ENCODE peak calls at places on chromosomes 12 and 14, in four cellular contexts. I is SK-N-SH, L is K562, P is H1. F is an unnamed sample. For H4K20me1, the result is how much of the 10 kb centered on the place peaks cover.

GRCh38 chr12:9773216-9773877 is 12.6 kb upstream of the CD69 start:
- DNase-seq in I (no peak), L (no peak), P (no peak), F (no peak)

GRCh38 chr14:46344327-46344937 is 307.1 kb downstream of the RPL10L start:
- DNase-seq in I (peak), L (peak), P (no peak), F (peak)

GRCh38 chr12:12992418-12993175 is 7.5 kb downstream of the HEBP1 start:
- DNase-seq in I (no peak), L (no peak), P (no peak), F (no peak)

GRCh38 chr12:19972325-19973288 is 395.7 kb upstream of the PDE3A start:
- DNase-seq in I (no peak), L (no peak), P (no peak), F (peak)

GRCh38 chr14:79383031-79383430 is 828.3 kb downstream of the DIO2 start:
- DNase-seq in I (no peak), L (no peak), P (no peak), F (no peak)

GRCh38 chr12:102562836-102563425 is 82.6 kb upstream of the IGF1 start:
- DNase-seq in I (no peak), L (no peak), P (no peak), F (no peak)

GRCh38 chr12:106669216-106669615 is 86.4 kb downstream of the RFX4 start:
- DNase-seq in I (no peak), L (no peak), P (no peak), F (no peak)

GRCh38 chr12:50104614-50105366 is 982 bp downstream of the GPD1 start:
- DNase-seq in I (no peak), L (no peak), P (no peak), F (no peak)

GRCh38 chr14:77579065-77579464 is 37.4 kb downstream of the SPTLC2 start:
- DNase-seq in I (no peak), L (no peak), P (no peak), F (no peak)

GRCh38 chr14:54782803-54783659 is 119.6 kb downstream of the GCH1 start:
- DNase-seq in I (no peak), L (no peak), P (no peak), F (no peak)

GRCh38 chr14:78184151-78184550 is 14.0 kb downstream of the NRXN3 start:
- DNase-seq in I (no peak), L (no peak), P (no peak), F (no peak)

GRCh38 chr12:112191201-112191600 is 65.8 kb downstream of the TRAFD1 start:
- DNase-seq in I (no peak), L (no peak), P (no peak), F (no peak)

GRCh38 chr14:59483360-59483759 is 848 bp downstream of the L3HYPDH start:
- DNase-seq in I (no peak), L (no peak), P (no peak), F (no peak)

GRCh38 chr12:56103823-56104108 is 593 bp upstream of the PA2G4 start:
- DNase-seq in I (no peak), L (no peak), P (no peak), F (no peak)

GRCh38 chr12:122834229-122834920 is 882 bp upstream of the HIP1R start:
- DNase-seq in I (peak), L (no peak), P (peak), F (no peak)

GRCh38 chr12:50257226-50258166 is 25.8 kb downstream of the LIMA1 start:
- DNase-seq in I (no peak), L (no peak), P (no peak), F (no peak)

GRCh38 chr12:26823391-26823790 is 9.6 kb downstream of the ITPR2 start:
- DNase-seq in I (no peak), L (no peak), P (no peak), F (no peak)

GRCh38 chr14:80628547-80628946 is 313.0 kb downstream of the CEP128 start:
- DNase-seq in I (no peak), L (no peak), P (no peak), F (no peak)

GRCh38 chr12:118377005-118377890 is 893 bp downstream of the SUDS3 start:
- DNase-seq in I (peak), L (no peak), P (no peak), F (no peak)

GRCh38 chr12:27828196-27828595 is 48.2 kb upstream of the MANSC4 start:
- DNase-seq in I (no peak), L (no peak), P (no peak), F (no peak)

GRCh38 chr14:95832012-95832411 is 44.6 kb upstream of the TUNAR start:
- DNase-seq in I (no peak), L (no peak), P (no peak), F (no peak)

GRCh38 chr14:78153069-78153351 is 17.2 kb upstream of the NRXN3 start:
- DNase-seq in I (no peak), L (no peak), P (no peak), F (no peak)

GRCh38 chr14:99272669-99273024 is 650 bp upstream of the BCL11B start:
- DNase-seq in I (no peak), L (no peak), P (no peak), F (no peak)

DNA sequence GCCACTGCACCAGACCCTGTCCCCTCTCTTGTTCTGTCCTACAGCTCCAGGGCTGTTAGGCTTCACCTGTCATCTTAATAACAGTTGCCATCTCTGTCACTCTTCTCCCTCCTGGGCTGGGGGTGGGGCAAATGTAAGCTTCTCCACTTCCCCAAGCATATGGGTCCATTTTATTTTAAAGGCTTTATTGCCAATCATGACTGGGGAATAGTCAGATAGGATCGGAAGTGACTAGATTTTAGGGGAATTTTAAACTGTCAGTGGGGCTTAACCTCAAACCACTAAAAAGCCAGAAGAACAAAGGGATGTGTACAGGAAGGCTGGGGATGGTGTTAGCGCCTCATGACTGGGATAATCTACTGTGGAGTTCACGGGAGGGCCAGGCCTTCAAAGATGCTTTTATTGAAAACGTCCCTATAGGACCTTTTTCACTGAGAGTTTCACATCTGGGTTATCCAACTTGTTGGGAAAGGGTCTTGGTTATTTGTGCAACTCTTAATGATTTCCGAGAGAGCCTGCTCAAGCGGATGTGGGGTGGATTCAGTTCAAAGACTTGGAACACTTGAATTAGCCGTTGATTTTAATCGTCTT is 41.6 kb downstream of the CHST11 start:
- DNase-seq in I (no peak), L (no peak), P (no peak), F (no peak)
- H4K20me1 ChIP-seq in I (under half), L (under half), P (under half), F (under half)

GRCh38 chr14:64401923-64402322 is 13.8 kb downstream of the MTHFD1 start:
- DNase-seq in I (no peak), L (no peak), P (no peak), F (no peak)
- TF ChIP-seq CHD2 in I (no peak), L (no peak), P (no peak), F (no peak)

GRCh38 chr12:124130717-124131670 is 158.0 kb downstream of the ZNF664 start:
- DNase-seq in I (no peak), L (no peak), P (peak), F (peak)
- TF ChIP-seq NRF1 in I (no peak), L (no peak), P (no peak), F (no peak)

DNA sequence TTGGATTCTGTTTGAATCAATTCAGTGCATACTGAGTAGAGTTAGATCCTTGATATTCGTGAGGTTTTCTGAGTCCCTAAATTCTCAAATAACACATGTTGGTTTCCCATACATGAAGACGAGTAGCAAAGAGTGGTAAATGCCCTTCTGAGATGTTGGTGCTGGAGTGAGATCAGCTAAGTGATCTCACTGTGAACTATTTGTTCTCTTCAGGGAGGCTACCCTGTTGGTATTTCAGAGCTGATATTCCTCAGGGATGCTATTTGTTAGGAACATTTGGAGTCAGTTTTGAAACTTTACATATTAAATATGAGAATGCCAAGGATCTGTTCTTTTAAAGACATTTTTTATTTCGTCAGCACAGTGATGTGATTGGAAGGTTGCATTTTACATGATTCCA is 54.7 kb downstream of the SUSD6 start:
- DNase-seq in I (no peak), L (no peak), P (no peak), F (no peak)
- H4K20me1 ChIP-seq in I (under half), L (under half), P (under half), F (under half)

GRCh38 chr14:72538387-72538786 is 355.5 kb downstream of the DPF3 start:
- DNase-seq in I (no peak), L (no peak), P (no peak), F (no peak)

GRCh38 chr14:72535485-72535884 is 358.4 kb downstream of the DPF3 start:
- DNase-seq in I (no peak), L (no peak), P (no peak), F (peak)

GRCh38 chr14:72527591-72527990 is 366.3 kb downstream of the DPF3 start:
- DNase-seq in I (no peak), L (no peak), P (no peak), F (no peak)

GRCh38 chr14:72528059-72528950 is 365.6 kb downstream of the DPF3 start:
- DNase-seq in I (no peak), L (no peak), P (no peak), F (no peak)

GRCh38 chr14:72532686-72533454 is 361.0 kb downstream of the DPF3 start:
- DNase-seq in I (no peak), L (no peak), P (no peak), F (no peak)
- TF ChIP-seq CHD2 in I (no peak), L (no peak), P (no peak), F (no peak)